ENCODE peak calls at places on chromosomes 12 and 14, in ten cellular contexts. N, E, K, C, X, D, A, L, R and H are unnamed samples.

GRCh38 chr12:131088701-131089525 is 135.2 kb downstream of the ADGRD1 start:
- DNase-seq in N (no peak), E (no peak), K (no peak), C (no peak), X (peak; percentile 61), D (no peak), A (no peak), L (no peak), R (no peak), H (no peak)

GRCh38 chr14:105258846-105259245 is 10.5 kb downstream of the BTBD6 start:
- DNase-seq in N (no peak), E (peak; percentile 50), K (no peak), C (no peak), X (peak; percentile 65), D (no peak), A (peak; percentile 74), L (peak; percentile 10), R (no peak), H (no peak)

GRCh38 chr14:93716410-93717221 is 71.7 kb downstream of the PRIMA1 start:
- DNase-seq in N (no peak), E (no peak), K (no peak), C (no peak), X (no peak), D (no peak), A (no peak), L (no peak), R (no peak), H (no peak)

GRCh38 chr12:94795520-94795919 is 145.2 kb upstream of the TMCC3 start:
- DNase-seq in N (no peak), E (peak; percentile 61), K (peak; percentile 67), C (peak; percentile 46), X (no peak), D (no peak), A (peak; percentile 41), L (peak; percentile 49), R (no peak), H (no peak)

GRCh38 chr12:112965643-112966042 is 12.7 kb upstream of the OAS2 start:
- DNase-seq in N (no peak), E (no peak), K (no peak), C (no peak), X (no peak), D (no peak), A (no peak), L (no peak), R (no peak), H (no peak)

GRCh38 chr14:53955671-53956426 is 776 bp downstream of the BMP4 start:
- DNase-seq in N (peak; percentile 66), E (peak; percentile 56), K (no peak), C (peak; percentile 34), X (peak; percentile 87), D (peak; percentile 75), A (no peak), L (peak; percentile 18), R (peak; percentile 67), H (no peak)

GRCh38 chr12:101927999-101928398 is 50.6 kb downstream of the DRAM1 start:
- DNase-seq in N (no peak), E (no peak), K (no peak), C (no peak), X (no peak), D (no peak), A (no peak), L (no peak), R (no peak), H (no peak)

GRCh38 chr12:3336606-3337311 is 154.2 kb upstream of the PRMT8 start:
- DNase-seq in N (no peak), E (no peak), K (no peak), C (peak; percentile 8), X (peak; percentile 21), D (no peak), A (no peak), L (no peak), R (no peak), H (no peak)

GRCh38 chr14:98940693-98941437 is 331.1 kb downstream of the BCL11B start:
- DNase-seq in N (no peak), E (no peak), K (no peak), C (no peak), X (no peak), D (no peak), A (no peak), L (no peak), R (no peak), H (no peak)

GRCh38 chr14:90614696-90615260 is 201.5 kb downstream of the TTC7B start:
- DNase-seq in N (no peak), E (no peak), K (no peak), C (no peak), X (no peak), D (no peak), A (no peak), L (no peak), R (no peak), H (no peak)

GRCh38 chr12:130013771-130014484 is 110.1 kb upstream of the TMEM132D start:
- DNase-seq in N (peak; percentile 29), E (peak; percentile 4), K (peak; percentile 25), C (no peak), X (peak; percentile 70), D (no peak), A (peak; percentile 60), L (peak; percentile 13), R (peak; percentile 36), H (no peak)

GRCh38 chr12:122282066-122282465 is 15.8 kb upstream of the VPS33A start:
- DNase-seq in N (no peak), E (peak; percentile 71), K (peak; percentile 76), C (peak; percentile 88), X (no peak), D (no peak), A (no peak), L (peak; percentile 81), R (no peak), H (no peak)

GRCh38 chr12:32609966-32610365 is 69.1 kb upstream of the DNM1L start:
- DNase-seq in N (no peak), E (no peak), K (no peak), C (no peak), X (no peak), D (no peak), A (no peak), L (no peak), R (peak; percentile 5), H (no peak)

DNA sequence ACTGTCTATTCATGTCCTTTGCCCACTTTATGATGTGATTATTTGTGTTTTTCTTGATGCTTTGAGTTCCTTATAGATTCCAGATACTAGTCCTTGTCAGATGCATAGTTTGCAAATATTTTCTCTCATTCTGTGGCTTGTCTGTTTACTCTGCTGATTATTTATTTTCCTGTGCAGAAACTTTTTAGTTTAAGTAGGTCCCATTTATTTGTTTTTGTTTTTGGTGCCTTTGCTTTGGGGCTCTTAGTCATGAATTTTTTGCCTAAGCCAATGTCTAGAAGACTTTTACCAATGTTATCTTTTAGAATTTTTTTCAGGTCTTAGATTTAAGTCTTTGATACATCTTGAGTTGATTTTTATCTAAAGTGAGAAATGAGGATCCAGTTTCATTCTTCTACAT is 667.3 kb downstream of the SLC16A7 start:
- DNase-seq in N (no peak), E (peak; percentile 19), K (no peak), C (no peak), X (no peak), D (no peak), A (no peak), L (no peak), R (no peak), H (no peak)
- TF ChIP-seq CTCF in N (no peak), E (no peak), K (no peak), C (no peak), X (no peak), D (no peak), A (no peak), L (no peak), R (no peak), H (no peak)

GRCh38 chr12:74983917-74984316 is 225.7 kb downstream of the KCNC2 start:
- DNase-seq in N (no peak), E (no peak), K (no peak), C (no peak), X (no peak), D (no peak), A (no peak), L (no peak), R (no peak), H (no peak)

GRCh38 chr12:74985986-74986319 is 223.7 kb downstream of the KCNC2 start:
- DNase-seq in N (no peak), E (no peak), K (no peak), C (no peak), X (peak; percentile 49), D (no peak), A (no peak), L (no peak), R (no peak), H (no peak)

GRCh38 chr12:74988156-74988555 is 221.5 kb downstream of the KCNC2 start:
- DNase-seq in N (no peak), E (no peak), K (no peak), C (no peak), X (no peak), D (no peak), A (no peak), L (no peak), R (no peak), H (no peak)

GRCh38 chr12:74985293-74985985 is 224.2 kb downstream of the KCNC2 start:
- DNase-seq in N (no peak), E (no peak), K (no peak), C (no peak), X (peak; percentile 51), D (no peak), A (no peak), L (no peak), R (no peak), H (no peak)

GRCh38 chr12:74984631-74985030 is 225.0 kb downstream of the KCNC2 start:
- DNase-seq in N (no peak), E (no peak), K (no peak), C (no peak), X (no peak), D (no peak), A (no peak), L (no peak), R (no peak), H (no peak)
- TF ChIP-seq CTCF in N (no peak), E (no peak), K (no peak), C (no peak), X (no peak), D (no peak), A (no peak), L (no peak), R (no peak), H (no peak)

GRCh38 chr14:63357841-63358240 is 39.1 kb upstream of the GPHB5 start:
- DNase-seq in N (no peak), E (no peak), K (no peak), C (no peak), X (no peak), D (no peak), A (no peak), L (no peak), R (no peak), H (no peak)

GRCh38 chr14:63362305-63362914 is 43.7 kb upstream of the GPHB5 start:
- DNase-seq in N (no peak), E (no peak), K (no peak), C (no peak), X (no peak), D (no peak), A (no peak), L (no peak), R (no peak), H (no peak)

GRCh38 chr14:63361790-63362189 is 43.1 kb upstream of the GPHB5 start:
- DNase-seq in N (no peak), E (no peak), K (no peak), C (no peak), X (no peak), D (no peak), A (no peak), L (no peak), R (peak; percentile 17), H (no peak)
- TF ChIP-seq CTCF in N (no peak), E (no peak), K (no peak), C (no peak), X (no peak), D (no peak), A (no peak), L (no peak), R (peak; percentile 13), H (no peak)

GRCh38 chr12:115785548-115785947 is 491.9 kb downstream of the MED13L start:
- DNase-seq in N (no peak), E (no peak), K (no peak), C (no peak), X (no peak), D (no peak), A (no peak), L (no peak), R (no peak), H (no peak)
- TF ChIP-seq CTCF in N (no peak), E (no peak), K (no peak), C (no peak), X (no peak), D (no peak), A (no peak), L (no peak), R (no peak), H (no peak)